ENCODE peak calls at places on chromosomes 7 and 10, in seven cellular contexts. One of them, this sample, is unnamed.
A peak's percentile ranks its signal among the peaks of the same experiment; 100 is the strongest.

GRCh38 chr10:31808258-31809218 is 120.1 kb downstream of the ARHGAP12 start:
- DNase-seq in prostate gland: no peak
- DNase-seq in HL-60: peak; percentile 5
- DNase-seq in brain microvascular endothelial cell: peak; percentile 27
- DNase-seq in HFF-Myc: peak; percentile 53
- DNase-seq in pancreas: peak; percentile 24
- DNase-seq in neural crest cell: no peak
- DNase-seq in this sample: peak; percentile 62

GRCh38 chr10:32958992-32959703 is 1.1 kb upstream of the ITGB1 start:
- DNase-seq in prostate gland: no peak
- DNase-seq in HL-60: no peak
- DNase-seq in brain microvascular endothelial cell: no peak
- DNase-seq in HFF-Myc: no peak
- DNase-seq in pancreas: no peak
- DNase-seq in neural crest cell: no peak
- DNase-seq in this sample: no peak

GRCh38 chr7:123220396-123220795 is 20.6 kb upstream of the SLC13A1 start:
- DNase-seq in prostate gland: no peak
- DNase-seq in HL-60: no peak
- DNase-seq in brain microvascular endothelial cell: peak; percentile 55
- DNase-seq in HFF-Myc: no peak
- DNase-seq in pancreas: peak; percentile 50
- DNase-seq in neural crest cell: no peak
- DNase-seq in this sample: no peak

GRCh38 chr7:27750336-27750735 is 10.4 kb downstream of the TAX1BP1 start:
- DNase-seq in prostate gland: no peak
- DNase-seq in HL-60: no peak
- DNase-seq in brain microvascular endothelial cell: no peak
- DNase-seq in HFF-Myc: no peak
- DNase-seq in pancreas: no peak
- DNase-seq in neural crest cell: no peak
- DNase-seq in this sample: no peak

GRCh38 chr10:22356324-22356873 is 11.1 kb downstream of the SPAG6 start:
- DNase-seq in prostate gland: no peak
- DNase-seq in HL-60: no peak
- DNase-seq in brain microvascular endothelial cell: no peak
- DNase-seq in HFF-Myc: no peak
- DNase-seq in pancreas: no peak
- DNase-seq in neural crest cell: no peak
- DNase-seq in this sample: no peak

GRCh38 chr7:96285579-96285978 is 36.3 kb downstream of the SLC25A13 start:
- DNase-seq in prostate gland: no peak
- DNase-seq in HL-60: no peak
- DNase-seq in brain microvascular endothelial cell: no peak
- DNase-seq in HFF-Myc: no peak
- DNase-seq in pancreas: no peak
- DNase-seq in neural crest cell: no peak
- DNase-seq in this sample: no peak

GRCh38 chr10:124745678-124746077 is 1.5 kb upstream of the FAM53B start:
- DNase-seq in prostate gland: peak; percentile 40
- DNase-seq in HL-60: peak; percentile 32
- DNase-seq in brain microvascular endothelial cell: peak; percentile 35
- DNase-seq in HFF-Myc: peak; percentile 75
- DNase-seq in pancreas: no peak
- DNase-seq in neural crest cell: no peak
- DNase-seq in this sample: no peak

GRCh38 chr10:50658165-50658564 is 34.4 kb upstream of the SGMS1 start:
- DNase-seq in prostate gland: no peak
- DNase-seq in HL-60: no peak
- DNase-seq in brain microvascular endothelial cell: no peak
- DNase-seq in HFF-Myc: no peak
- DNase-seq in pancreas: no peak
- DNase-seq in neural crest cell: no peak
- DNase-seq in this sample: no peak

GRCh38 chr7:407706-408539 is 111.7 kb downstream of the PDGFA start:
- DNase-seq in prostate gland: no peak
- DNase-seq in HL-60: no peak
- DNase-seq in brain microvascular endothelial cell: no peak
- DNase-seq in HFF-Myc: no peak
- DNase-seq in pancreas: no peak
- DNase-seq in neural crest cell: no peak
- DNase-seq in this sample: no peak

GRCh38 chr7:16318989-16319915 is 102.1 kb downstream of the CRPPA start:
- DNase-seq in prostate gland: no peak
- DNase-seq in HL-60: no peak
- DNase-seq in brain microvascular endothelial cell: peak; percentile 64
- DNase-seq in HFF-Myc: peak; percentile 15
- DNase-seq in pancreas: no peak
- DNase-seq in neural crest cell: no peak
- DNase-seq in this sample: no peak

GRCh38 chr7:68984331-68984730 is 613.9 kb upstream of the AUTS2 start:
- DNase-seq in prostate gland: no peak
- DNase-seq in HL-60: no peak
- DNase-seq in brain microvascular endothelial cell: no peak
- DNase-seq in HFF-Myc: no peak
- DNase-seq in pancreas: no peak
- DNase-seq in neural crest cell: no peak
- DNase-seq in this sample: no peak

GRCh38 chr7:1364068-1364905 is 95.0 kb downstream of the MICALL2 start:
- DNase-seq in prostate gland: no peak
- DNase-seq in HL-60: no peak
- DNase-seq in brain microvascular endothelial cell: no peak
- DNase-seq in HFF-Myc: no peak
- DNase-seq in pancreas: no peak
- DNase-seq in neural crest cell: no peak
- DNase-seq in this sample: no peak

GRCh38 chr10:90925078-90926029 is 4.5 kb upstream of the ANKRD1 start:
- DNase-seq in prostate gland: no peak
- DNase-seq in HL-60: no peak
- DNase-seq in brain microvascular endothelial cell: no peak
- DNase-seq in HFF-Myc: no peak
- DNase-seq in pancreas: no peak
- DNase-seq in neural crest cell: no peak
- DNase-seq in this sample: no peak

GRCh38 chr7:29991937-29992336 is 2.3 kb upstream of the SCRN1 start:
- DNase-seq in prostate gland: no peak
- DNase-seq in HL-60: no peak
- DNase-seq in brain microvascular endothelial cell: no peak
- DNase-seq in HFF-Myc: no peak
- DNase-seq in pancreas: no peak
- DNase-seq in neural crest cell: no peak
- DNase-seq in this sample: no peak

GRCh38 chr7:34320412-34320811 is 337.6 kb upstream of the NPSR1 start:
- DNase-seq in prostate gland: no peak
- DNase-seq in HL-60: no peak
- DNase-seq in brain microvascular endothelial cell: no peak
- DNase-seq in HFF-Myc: no peak
- DNase-seq in pancreas: no peak
- DNase-seq in neural crest cell: no peak
- DNase-seq in this sample: no peak

GRCh38 chr10:2048337-2048973 is 311.1 kb upstream of the ADARB2 start:
- DNase-seq in prostate gland: no peak
- DNase-seq in HL-60: no peak
- DNase-seq in brain microvascular endothelial cell: no peak
- DNase-seq in HFF-Myc: no peak
- DNase-seq in pancreas: no peak
- DNase-seq in neural crest cell: no peak
- DNase-seq in this sample: no peak

GRCh38 chr7:28732037-28732869 is 225.9 kb downstream of the TRIL start:
- DNase-seq in prostate gland: peak; percentile 26
- DNase-seq in HL-60: no peak
- DNase-seq in brain microvascular endothelial cell: peak; percentile 77
- DNase-seq in HFF-Myc: peak; percentile 63
- DNase-seq in pancreas: no peak
- DNase-seq in neural crest cell: no peak
- DNase-seq in this sample: peak; percentile 27

GRCh38 chr10:124578231-124579002 is 116.8 kb downstream of the LHPP start:
- DNase-seq in prostate gland: no peak
- DNase-seq in HL-60: no peak
- DNase-seq in brain microvascular endothelial cell: no peak
- DNase-seq in HFF-Myc: no peak
- DNase-seq in pancreas: no peak
- DNase-seq in neural crest cell: no peak
- DNase-seq in this sample: no peak

GRCh38 chr7:28853834-28854749 is 104.0 kb downstream of the TRIL start:
- DNase-seq in prostate gland: peak; percentile 65
- DNase-seq in HL-60: peak; percentile 7
- DNase-seq in brain microvascular endothelial cell: peak; percentile 66
- DNase-seq in HFF-Myc: no peak
- DNase-seq in pancreas: peak; percentile 87
- DNase-seq in neural crest cell: peak; percentile 89
- DNase-seq in this sample: no peak

GRCh38 chr7:92612501-92612900 is 22.3 kb upstream of the FAM133B start:
- DNase-seq in prostate gland: no peak
- DNase-seq in HL-60: no peak
- DNase-seq in brain microvascular endothelial cell: no peak
- DNase-seq in HFF-Myc: no peak
- DNase-seq in pancreas: no peak
- DNase-seq in neural crest cell: no peak
- DNase-seq in this sample: no peak

GRCh38 chr7:92606985-92607384 is 16.8 kb upstream of the FAM133B start:
- DNase-seq in prostate gland: no peak
- DNase-seq in HL-60: no peak
- DNase-seq in brain microvascular endothelial cell: no peak
- DNase-seq in HFF-Myc: no peak
- DNase-seq in pancreas: no peak
- DNase-seq in neural crest cell: no peak
- DNase-seq in this sample: no peak

GRCh38 chr7:92611735-92612134 is 21.5 kb upstream of the FAM133B start:
- DNase-seq in prostate gland: no peak
- DNase-seq in HL-60: no peak
- DNase-seq in brain microvascular endothelial cell: no peak
- DNase-seq in HFF-Myc: no peak
- DNase-seq in pancreas: no peak
- DNase-seq in neural crest cell: no peak
- DNase-seq in this sample: no peak

GRCh38 chr7:92608380-92609322 is 18.5 kb upstream of the FAM133B start:
- DNase-seq in prostate gland: no peak
- DNase-seq in HL-60: no peak
- DNase-seq in brain microvascular endothelial cell: no peak
- DNase-seq in HFF-Myc: no peak
- DNase-seq in pancreas: peak; percentile 80
- DNase-seq in neural crest cell: peak; percentile 16
- DNase-seq in this sample: no peak

GRCh38 chr7:92609921-92610518 is 19.8 kb upstream of the FAM133B start:
- DNase-seq in prostate gland: no peak
- DNase-seq in HL-60: no peak
- DNase-seq in brain microvascular endothelial cell: no peak
- DNase-seq in HFF-Myc: no peak
- DNase-seq in pancreas: no peak
- DNase-seq in neural crest cell: no peak
- DNase-seq in this sample: no peak
- TF ChIP-seq CTCF in prostate gland: peak; percentile 38
- TF ChIP-seq CTCF in HL-60: peak; percentile 7
- TF ChIP-seq CTCF in brain microvascular endothelial cell: no peak
- TF ChIP-seq CTCF in HFF-Myc: peak; percentile 23
- TF ChIP-seq CTCF in pancreas: no peak
- TF ChIP-seq CTCF in neural crest cell: peak; percentile 62
- TF ChIP-seq CTCF in this sample: peak; percentile 40

DNA sequence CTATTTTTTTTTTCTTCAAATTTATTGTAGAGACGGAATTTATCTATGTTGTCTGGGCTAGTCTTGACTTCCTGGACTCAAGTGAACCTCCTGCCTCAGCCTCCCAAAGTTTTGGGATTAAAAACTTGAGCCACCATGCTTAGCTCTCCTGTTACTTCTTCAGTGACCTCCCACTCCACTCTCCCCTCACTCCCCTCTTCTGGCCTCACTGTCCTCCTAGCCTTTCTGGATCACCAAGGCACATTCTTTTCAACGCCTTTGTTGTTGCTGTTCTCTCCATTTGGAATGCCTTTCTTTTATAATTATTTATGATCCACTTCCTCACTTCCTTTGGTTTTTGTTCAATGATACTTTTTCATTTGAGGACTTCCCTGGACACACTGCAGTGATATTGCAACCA is 17.9 kb downstream of the PTPRZ1 start:
- DNase-seq in prostate gland: no peak
- DNase-seq in HL-60: no peak
- DNase-seq in brain microvascular endothelial cell: no peak
- DNase-seq in HFF-Myc: no peak
- DNase-seq in pancreas: no peak
- DNase-seq in neural crest cell: no peak
- DNase-seq in this sample: no peak
- TF ChIP-seq CTCF in prostate gland: no peak
- TF ChIP-seq CTCF in HL-60: no peak
- TF ChIP-seq CTCF in brain microvascular endothelial cell: no peak
- TF ChIP-seq CTCF in HFF-Myc: no peak
- TF ChIP-seq CTCF in pancreas: no peak
- TF ChIP-seq CTCF in neural crest cell: no peak
- TF ChIP-seq CTCF in this sample: no peak

DNA sequence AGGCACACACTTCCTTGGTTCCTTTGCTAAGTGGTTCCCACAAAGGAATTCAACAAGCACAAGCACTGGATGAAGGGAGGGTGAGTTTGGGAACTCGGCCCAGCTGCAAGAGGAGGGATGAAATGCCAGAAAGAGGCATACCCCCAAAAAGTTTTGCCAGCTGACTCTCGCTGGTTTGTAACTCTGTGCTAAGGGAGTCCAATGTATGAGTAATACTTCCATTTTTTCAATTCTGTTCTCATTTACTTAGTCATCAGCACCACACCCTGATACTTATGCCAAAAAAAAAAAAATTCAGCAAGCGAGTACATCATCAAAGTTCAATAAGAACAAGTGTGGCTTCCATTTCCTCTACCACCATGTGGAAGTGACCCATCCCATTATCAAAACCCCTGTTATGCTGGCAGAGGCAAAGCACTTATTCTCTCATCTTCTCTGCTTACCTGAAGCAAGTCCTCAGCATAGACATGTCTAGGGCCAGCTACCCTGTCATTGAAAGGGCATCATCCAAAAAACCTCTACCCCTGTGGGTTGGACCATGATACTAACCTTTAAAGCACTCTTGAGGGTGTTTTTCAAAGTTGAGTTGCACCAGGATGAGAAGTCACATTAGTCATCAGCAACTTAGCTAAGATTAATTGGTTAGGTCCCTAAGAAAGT is 6.9 kb upstream of the HYCC1 start:
- DNase-seq in prostate gland: no peak
- DNase-seq in HL-60: no peak
- DNase-seq in brain microvascular endothelial cell: peak; percentile 25
- DNase-seq in HFF-Myc: peak; percentile 63
- DNase-seq in pancreas: no peak
- DNase-seq in neural crest cell: no peak
- DNase-seq in this sample: peak; percentile 70
- TF ChIP-seq CTCF in prostate gland: no peak
- TF ChIP-seq CTCF in HL-60: no peak
- TF ChIP-seq CTCF in brain microvascular endothelial cell: no peak
- TF ChIP-seq CTCF in HFF-Myc: no peak
- TF ChIP-seq CTCF in pancreas: no peak
- TF ChIP-seq CTCF in neural crest cell: no peak
- TF ChIP-seq CTCF in this sample: no peak

DNA sequence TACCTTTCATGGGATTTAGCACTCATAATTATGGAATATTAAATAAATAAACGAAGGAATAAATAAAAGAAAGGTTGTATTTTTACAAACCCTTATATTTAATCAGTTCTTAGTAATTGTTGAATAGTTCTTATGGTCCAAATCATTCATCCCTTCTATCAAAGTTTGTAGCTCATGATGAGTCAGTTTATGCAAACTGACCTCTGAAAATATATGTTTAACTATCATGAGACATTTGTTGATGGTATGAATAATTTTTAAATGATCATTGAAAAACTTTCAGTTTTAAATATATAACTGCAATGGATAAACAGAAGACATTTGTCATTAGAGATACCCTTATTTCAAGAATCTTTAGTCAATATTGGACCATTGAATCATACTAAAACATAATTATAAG is 411.2 kb upstream of the LRRTM3 start:
- DNase-seq in prostate gland: no peak
- DNase-seq in HL-60: no peak
- DNase-seq in brain microvascular endothelial cell: no peak
- DNase-seq in HFF-Myc: no peak
- DNase-seq in pancreas: no peak
- DNase-seq in neural crest cell: no peak
- DNase-seq in this sample: no peak
- TF ChIP-seq CTCF in prostate gland: no peak
- TF ChIP-seq CTCF in HL-60: no peak
- TF ChIP-seq CTCF in brain microvascular endothelial cell: no peak
- TF ChIP-seq CTCF in HFF-Myc: no peak
- TF ChIP-seq CTCF in pancreas: no peak
- TF ChIP-seq CTCF in neural crest cell: no peak
- TF ChIP-seq CTCF in this sample: no peak

This sample was measured in AG09319.